ENCODE peak calls at places on chromosome 4, in four cellular contexts. One of them, this sample, is unnamed.

GRCh38 chr4:140315032-140315826 is 58.2 kb upstream of the SCOC start:
- DNase-seq in HT1080: no peak
- DNase-seq in astrocyte of the hippocampus: no peak
- DNase-seq in progenitor cell of endocrine pancreas: no peak
- DNase-seq in this sample: no peak

GRCh38 chr4:175705407-175705806 is 106.7 kb downstream of the GPM6A start:
- DNase-seq in progenitor cell of endocrine pancreas: no peak
- DNase-seq in HT1080: no peak
- DNase-seq in astrocyte of the hippocampus: peak
- DNase-seq in this sample: no peak

GRCh38 chr4:99998062-99998880 is 48.2 kb upstream of the H2AZ1 start:
- DNase-seq in HT1080: peak
- DNase-seq in astrocyte of the hippocampus: peak
- DNase-seq in progenitor cell of endocrine pancreas: no peak
- DNase-seq in this sample: peak

GRCh38 chr4:13615162-13615561 is 12.4 kb downstream of the BOD1L1 start:
- DNase-seq in HT1080: no peak
- DNase-seq in astrocyte of the hippocampus: no peak
- DNase-seq in progenitor cell of endocrine pancreas: no peak
- DNase-seq in this sample: no peak

GRCh38 chr4:151184523-151185458 is 85.4 kb downstream of the RPS3A start:
- DNase-seq in astrocyte of the hippocampus: peak
- DNase-seq in progenitor cell of endocrine pancreas: no peak
- DNase-seq in HT1080: peak
- DNase-seq in this sample: no peak

GRCh38 chr4:24477919-24478318 is 106.4 kb downstream of the DHX15 start:
- DNase-seq in HT1080: peak
- DNase-seq in astrocyte of the hippocampus: peak
- DNase-seq in progenitor cell of endocrine pancreas: no peak
- DNase-seq in this sample: no peak

GRCh38 chr4:107734120-107734519 is 14.1 kb upstream of the PAPSS1 start:
- DNase-seq in astrocyte of the hippocampus: no peak
- DNase-seq in HT1080: no peak
- DNase-seq in progenitor cell of endocrine pancreas: no peak
- DNase-seq in this sample: no peak

GRCh38 chr4:87912164-87913004 is 63.1 kb upstream of the SPP1 start:
- DNase-seq in progenitor cell of endocrine pancreas: no peak
- DNase-seq in astrocyte of the hippocampus: no peak
- DNase-seq in HT1080: no peak
- DNase-seq in this sample: no peak

GRCh38 chr4:119834901-119835300 is 206.3 kb upstream of the PDE5A start:
- DNase-seq in HT1080: no peak
- DNase-seq in astrocyte of the hippocampus: no peak
- DNase-seq in progenitor cell of endocrine pancreas: no peak
- DNase-seq in this sample: peak

GRCh38 chr4:86975927-86976326 is 41.1 kb downstream of the AFF1 start:
- DNase-seq in astrocyte of the hippocampus: no peak
- DNase-seq in progenitor cell of endocrine pancreas: no peak
- DNase-seq in HT1080: no peak
- DNase-seq in this sample: no peak